ENCODE peak calls at places on chromosomes 13 and 19, in nine cellular contexts. One of them, this sample, is unnamed.

GRCh38 chr19:42423462-42424344 is 3.5 kb downstream of the LIPE start:
- DNase-seq in GM20000: peak; percentile 95
- DNase-seq in HFFc6: peak; percentile 84
- DNase-seq in brain pericyte: peak; percentile 74
- DNase-seq in tibial nerve: peak; percentile 78
- DNase-seq in GM12865: peak; percentile 96
- DNase-seq in mammary epithelial cell: peak; percentile 86
- DNase-seq in CD8-positive, alpha-beta T cell: peak; percentile 87
- DNase-seq in non-pigmented ciliary epithelial cell: peak; percentile 73
- DNase-seq in this sample: peak; percentile 24

GRCh38 chr19:41531438-41532311 is 44.3 kb upstream of the CEACAM21 start:
- DNase-seq in mammary epithelial cell: peak; percentile 40
- DNase-seq in GM12865: peak; percentile 89
- DNase-seq in CD8-positive, alpha-beta T cell: peak; percentile 62
- DNase-seq in brain pericyte: no peak
- DNase-seq in tibial nerve: peak; percentile 85
- DNase-seq in GM20000: peak; percentile 84
- DNase-seq in HFFc6: no peak
- DNase-seq in non-pigmented ciliary epithelial cell: peak; percentile 20
- DNase-seq in this sample: peak; percentile 54

GRCh38 chr19:44925114-44925891 is 10.9 kb downstream of the APOC1 start:
- DNase-seq in non-pigmented ciliary epithelial cell: no peak
- DNase-seq in CD8-positive, alpha-beta T cell: no peak
- DNase-seq in tibial nerve: peak; percentile 81
- DNase-seq in GM12865: no peak
- DNase-seq in mammary epithelial cell: no peak
- DNase-seq in HFFc6: no peak
- DNase-seq in brain pericyte: peak; percentile 75
- DNase-seq in GM20000: no peak
- DNase-seq in this sample: no peak

GRCh38 chr13:53310786-53311185 is 282.2 kb downstream of the OLFM4 start:
- DNase-seq in tibial nerve: no peak
- DNase-seq in mammary epithelial cell: no peak
- DNase-seq in GM20000: no peak
- DNase-seq in GM12865: no peak
- DNase-seq in CD8-positive, alpha-beta T cell: no peak
- DNase-seq in non-pigmented ciliary epithelial cell: no peak
- DNase-seq in HFFc6: no peak
- DNase-seq in brain pericyte: no peak
- DNase-seq in this sample: no peak

GRCh38 chr19:31064486-31064885 is 284.8 kb downstream of the TSHZ3 start:
- DNase-seq in HFFc6: no peak
- DNase-seq in brain pericyte: no peak
- DNase-seq in GM20000: no peak
- DNase-seq in mammary epithelial cell: peak; percentile 33
- DNase-seq in CD8-positive, alpha-beta T cell: no peak
- DNase-seq in GM12865: no peak
- DNase-seq in tibial nerve: no peak
- DNase-seq in non-pigmented ciliary epithelial cell: no peak
- DNase-seq in this sample: no peak

GRCh38 chr19:40139533-40140287 is 49.0 kb upstream of the ZNF780A start:
- DNase-seq in non-pigmented ciliary epithelial cell: no peak
- DNase-seq in GM20000: peak; percentile 58
- DNase-seq in HFFc6: peak; percentile 53
- DNase-seq in brain pericyte: no peak
- DNase-seq in tibial nerve: peak; percentile 33
- DNase-seq in mammary epithelial cell: peak; percentile 23
- DNase-seq in CD8-positive, alpha-beta T cell: no peak
- DNase-seq in GM12865: peak; percentile 73
- DNase-seq in this sample: no peak

GRCh38 chr19:18428837-18429674 is 8.9 kb downstream of the ISYNA1 start:
- DNase-seq in brain pericyte: peak; percentile 68
- DNase-seq in HFFc6: peak; percentile 75
- DNase-seq in non-pigmented ciliary epithelial cell: no peak
- DNase-seq in mammary epithelial cell: no peak
- DNase-seq in CD8-positive, alpha-beta T cell: peak; percentile 80
- DNase-seq in tibial nerve: no peak
- DNase-seq in GM20000: peak; percentile 97
- DNase-seq in GM12865: peak; percentile 89
- DNase-seq in this sample: peak; percentile 61

GRCh38 chr19:35266149-35266903 is 2.4 kb upstream of the USF2 start:
- DNase-seq in non-pigmented ciliary epithelial cell: no peak
- DNase-seq in GM12865: no peak
- DNase-seq in brain pericyte: no peak
- DNase-seq in GM20000: no peak
- DNase-seq in HFFc6: no peak
- DNase-seq in mammary epithelial cell: no peak
- DNase-seq in tibial nerve: no peak
- DNase-seq in CD8-positive, alpha-beta T cell: no peak
- DNase-seq in this sample: no peak

GRCh38 chr19:35585844-35586243 is at the start of gene PMIS2:
- DNase-seq in tibial nerve: no peak
- DNase-seq in mammary epithelial cell: no peak
- DNase-seq in HFFc6: no peak
- DNase-seq in non-pigmented ciliary epithelial cell: no peak
- DNase-seq in brain pericyte: no peak
- DNase-seq in GM20000: no peak
- DNase-seq in GM12865: peak; percentile 21
- DNase-seq in CD8-positive, alpha-beta T cell: no peak
- DNase-seq in this sample: no peak

GRCh38 chr13:40668335-40668734 is 1.9 kb upstream of the FOXO1 start:
- DNase-seq in non-pigmented ciliary epithelial cell: no peak
- DNase-seq in tibial nerve: peak; percentile 63
- DNase-seq in GM20000: peak; percentile 63
- DNase-seq in CD8-positive, alpha-beta T cell: no peak
- DNase-seq in HFFc6: no peak
- DNase-seq in GM12865: peak; percentile 73
- DNase-seq in brain pericyte: no peak
- DNase-seq in mammary epithelial cell: no peak
- DNase-seq in this sample: no peak

GRCh38 chr13:74695021-74695800 is 561.0 kb upstream of the KLF12 start:
- DNase-seq in GM12865: no peak
- DNase-seq in GM20000: no peak
- DNase-seq in HFFc6: no peak
- DNase-seq in mammary epithelial cell: no peak
- DNase-seq in tibial nerve: no peak
- DNase-seq in brain pericyte: no peak
- DNase-seq in CD8-positive, alpha-beta T cell: no peak
- DNase-seq in non-pigmented ciliary epithelial cell: no peak
- DNase-seq in this sample: no peak

GRCh38 chr19:18000480-18000980 is 7.4 kb upstream of the ARRDC2 start:
- DNase-seq in CD8-positive, alpha-beta T cell: no peak
- DNase-seq in HFFc6: no peak
- DNase-seq in GM20000: no peak
- DNase-seq in tibial nerve: no peak
- DNase-seq in GM12865: no peak
- DNase-seq in non-pigmented ciliary epithelial cell: no peak
- DNase-seq in mammary epithelial cell: no peak
- DNase-seq in brain pericyte: no peak
- DNase-seq in this sample: no peak

GRCh38 chr13:99312493-99312883 is 5.3 kb upstream of the GPR183 start:
- DNase-seq in CD8-positive, alpha-beta T cell: no peak
- DNase-seq in mammary epithelial cell: no peak
- DNase-seq in tibial nerve: peak; percentile 81
- DNase-seq in non-pigmented ciliary epithelial cell: peak; percentile 84
- DNase-seq in GM20000: no peak
- DNase-seq in brain pericyte: peak; percentile 41
- DNase-seq in GM12865: peak; percentile 73
- DNase-seq in HFFc6: peak; percentile 87
- DNase-seq in this sample: peak; percentile 48

GRCh38 chr13:51861728-51862300 is at the start of gene CCDC70:
- DNase-seq in HFFc6: peak; percentile 21
- DNase-seq in non-pigmented ciliary epithelial cell: peak; percentile 32
- DNase-seq in CD8-positive, alpha-beta T cell: no peak
- DNase-seq in mammary epithelial cell: peak; percentile 9
- DNase-seq in brain pericyte: no peak
- DNase-seq in GM12865: no peak
- DNase-seq in GM20000: no peak
- DNase-seq in tibial nerve: no peak
- DNase-seq in this sample: no peak

GRCh38 chr19:13350072-13350471 is 156.2 kb downstream of the CACNA1A start:
- DNase-seq in tibial nerve: no peak
- DNase-seq in non-pigmented ciliary epithelial cell: no peak
- DNase-seq in GM12865: no peak
- DNase-seq in CD8-positive, alpha-beta T cell: no peak
- DNase-seq in GM20000: no peak
- DNase-seq in brain pericyte: no peak
- DNase-seq in mammary epithelial cell: no peak
- DNase-seq in HFFc6: no peak
- DNase-seq in this sample: no peak

GRCh38 chr13:77079902-77080413 is 53.0 kb upstream of the FBXL3 start:
- DNase-seq in CD8-positive, alpha-beta T cell: no peak
- DNase-seq in GM20000: no peak
- DNase-seq in tibial nerve: no peak
- DNase-seq in non-pigmented ciliary epithelial cell: no peak
- DNase-seq in mammary epithelial cell: no peak
- DNase-seq in brain pericyte: no peak
- DNase-seq in GM12865: no peak
- DNase-seq in HFFc6: no peak
- DNase-seq in this sample: no peak

GRCh38 chr19:41265376-41266153 is 1.4 kb downstream of the HNRNPUL1 start:
- DNase-seq in CD8-positive, alpha-beta T cell: no peak
- DNase-seq in HFFc6: no peak
- DNase-seq in mammary epithelial cell: peak; percentile 16
- DNase-seq in non-pigmented ciliary epithelial cell: no peak
- DNase-seq in GM12865: peak; percentile 35
- DNase-seq in tibial nerve: no peak
- DNase-seq in brain pericyte: no peak
- DNase-seq in GM20000: peak; percentile 34
- DNase-seq in this sample: no peak

This sample was measured in trophoblast cell.